ENCODE peak calls at places on chromosomes 16 and 17, in nine cellular contexts. F is GM23338, N is fibroblast of the aortic adventitia, I is lower leg skin, J is HFF-Myc, U is fibroblast of mammary gland, M is activated B cell treated with CpG ODN at 0.5 μM for 24 hours, Y is spleen, P is SK-N-SH. Q is an unnamed sample.

GRCh38 chr16:11424118-11424460 is 78.8 kb downstream of the RMI2 start:
- DNase-seq in M (no peak), N (no peak), F (no peak), U (no peak), I (no peak), P (no peak), Y (no peak), J (no peak), Q (no peak)

GRCh38 chr16:21197115-21197514 is 14.3 kb downstream of the ZP2 start:
- DNase-seq in M (no peak), F (no peak), I (no peak), J (no peak), N (no peak), Y (no peak), P (no peak), U (no peak), Q (no peak)

GRCh38 chr16:21033264-21033663 is 117.4 kb downstream of the DNAH3 start:
- DNase-seq in N (no peak), P (no peak), I (no peak), U (no peak), F (no peak), M (no peak), Y (no peak), J (no peak), Q (no peak)

GRCh38 chr17:72614871-72615626 is 477.4 kb downstream of the SLC39A11 start:
- DNase-seq in N (peak), F (peak), I (no peak), M (no peak), P (no peak), U (peak), Y (no peak), J (no peak), Q (peak)

GRCh38 chr16:56594292-56594619 is 4.9 kb downstream of the MT3 start:
- DNase-seq in Y (no peak), P (no peak), U (no peak), F (no peak), M (no peak), J (no peak), N (no peak), I (no peak), Q (no peak)

GRCh38 chr17:34758747-34759146 is 179.4 kb downstream of the TMEM132E start:
- DNase-seq in N (no peak), F (no peak), P (no peak), M (no peak), Y (no peak), I (peak), J (no peak), U (no peak), Q (no peak)

GRCh38 chr17:40348562-40349476 is 15.7 kb downstream of the GJD3 start:
- DNase-seq in N (no peak), M (no peak), P (peak), F (no peak), Y (peak), I (no peak), U (no peak), J (no peak), Q (no peak)

GRCh38 chr17:79850571-79851460 is 11.6 kb upstream of the CBX4 start:
- DNase-seq in N (peak), U (peak), Y (no peak), J (no peak), I (no peak), F (no peak), P (no peak), M (no peak), Q (peak)

DNA sequence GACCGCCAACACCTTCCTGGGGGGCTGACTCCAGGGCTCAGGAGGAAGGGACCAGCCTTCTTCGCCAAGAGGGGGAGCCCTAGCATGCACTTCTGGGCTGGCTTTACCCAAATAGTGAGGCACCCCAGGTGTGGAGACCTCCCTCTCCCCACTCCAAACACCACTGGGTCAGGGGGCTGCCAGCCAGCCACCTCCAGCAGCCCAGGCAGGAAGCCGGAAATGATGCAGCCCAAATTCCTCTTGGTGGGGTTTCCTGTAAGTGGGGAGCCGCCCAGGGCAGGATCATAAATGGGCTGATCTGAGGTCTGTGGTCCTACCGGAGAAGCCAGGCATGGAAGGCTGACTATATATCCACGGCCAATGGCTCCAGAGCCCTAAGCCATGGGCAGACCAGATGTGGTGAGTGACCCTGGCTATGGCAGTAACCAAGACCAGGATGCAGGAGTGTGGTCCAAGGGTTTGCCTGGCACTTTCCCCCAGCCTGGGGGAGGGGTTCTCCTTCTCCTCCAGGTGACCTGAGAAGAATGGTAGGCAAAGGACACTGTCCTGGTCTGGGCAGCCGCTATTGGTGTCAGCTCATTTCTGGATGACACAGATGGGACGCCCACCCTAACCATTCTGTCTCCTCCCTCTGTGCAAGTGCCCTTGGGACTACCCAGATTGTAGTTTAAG is 4.2 kb downstream of the GIT1 start:
- DNase-seq in U (no peak), J (no peak), I (no peak), N (no peak), Y (peak), P (peak), F (peak), M (no peak), Q (no peak)
- TF ChIP-seq CTCF in U (peak), J (peak), I (no peak), N (peak), Y (peak), P (peak), F (peak), M (no peak), Q (peak)

DNA sequence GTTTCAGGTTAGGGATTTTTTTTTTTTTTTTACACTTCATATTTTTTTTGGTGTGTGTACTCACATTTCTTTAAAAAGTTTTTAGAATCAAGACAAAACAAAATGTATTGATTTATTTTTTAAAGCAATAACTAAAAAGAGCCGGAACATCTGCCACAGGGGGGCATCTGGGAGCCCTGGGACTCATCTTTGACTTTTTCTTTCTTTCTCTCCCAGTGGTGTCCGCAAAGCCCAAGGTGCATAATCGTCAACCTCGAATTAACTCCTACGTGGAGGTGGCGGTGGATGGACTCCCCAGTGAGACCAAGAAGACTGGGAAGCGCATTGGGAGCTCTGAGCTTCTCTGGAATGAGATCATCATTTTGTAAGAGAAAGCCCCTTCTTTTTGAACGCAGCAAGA is 36.3 kb downstream of the WWP2 start:
- DNase-seq in F (peak), J (no peak), P (no peak), N (peak), I (no peak), Y (no peak), U (peak), M (no peak), Q (peak)
- TF ChIP-seq CTCF in F (peak), J (peak), P (peak), N (peak), I (no peak), Y (no peak), U (peak), M (no peak), Q (peak)

DNA sequence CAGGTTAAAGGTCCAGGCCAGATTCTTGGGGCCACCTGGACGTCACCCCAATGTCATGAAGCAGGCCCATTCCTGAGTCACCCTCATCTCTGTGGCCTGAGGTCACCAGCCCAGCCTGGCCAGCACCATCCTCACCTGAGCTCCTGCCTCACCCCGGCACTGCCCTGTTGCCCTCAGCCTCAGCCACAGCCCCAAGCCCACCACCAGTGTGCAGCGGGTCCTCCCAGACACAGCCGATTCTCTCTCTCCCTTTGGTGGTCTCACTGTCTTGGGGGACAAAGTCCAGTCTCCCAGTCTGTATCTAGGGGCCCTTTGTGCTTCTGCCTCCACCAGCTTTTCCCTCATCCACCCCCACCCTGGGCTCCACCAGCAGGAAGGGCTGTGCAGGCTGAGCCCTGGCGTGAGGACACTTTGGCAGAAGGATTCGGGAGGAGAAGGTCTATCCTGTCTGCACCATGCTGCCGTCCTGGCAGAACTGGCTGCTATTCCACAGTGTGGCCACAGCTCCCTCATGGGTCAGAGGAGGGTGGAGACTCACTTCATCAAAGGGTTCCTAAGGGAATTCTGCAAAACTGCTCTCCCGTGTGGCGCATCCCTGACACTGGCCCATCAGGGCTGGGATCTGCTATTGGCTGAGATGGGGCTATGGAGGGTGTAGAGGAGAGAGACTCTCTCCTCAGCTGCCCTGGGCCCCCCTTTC is 64.3 kb downstream of the PRMT7 start:
- DNase-seq in Y (no peak), J (no peak), U (no peak), N (no peak), I (no peak), F (peak), P (no peak), M (no peak), Q (no peak)
- TF ChIP-seq CTCF in Y (no peak), J (no peak), U (no peak), N (no peak), I (no peak), F (no peak), P (no peak), M (no peak), Q (no peak)

GRCh38 chr17:2171725-2172446 is 117.0 kb downstream of the HIC1 start:
- DNase-seq in I (no peak), Y (no peak), M (no peak), U (peak), P (no peak), J (no peak), F (peak), N (peak), Q (peak)

GRCh38 chr17:2173005-2173404 is 118.1 kb downstream of the HIC1 start:
- DNase-seq in J (no peak), N (peak), I (no peak), M (no peak), Y (no peak), F (no peak), P (no peak), U (peak), Q (peak)

GRCh38 chr17:2172447-2172938 is 117.6 kb downstream of the HIC1 start:
- DNase-seq in I (no peak), P (no peak), N (peak), F (no peak), J (no peak), Y (no peak), M (no peak), U (peak), Q (peak)

GRCh38 chr17:2174048-2174447 is 119.1 kb downstream of the HIC1 start:
- DNase-seq in P (no peak), I (no peak), Y (no peak), M (no peak), J (no peak), F (no peak), U (peak), N (peak), Q (no peak)

GRCh38 chr17:2170023-2170422 is 115.1 kb downstream of the HIC1 start:
- DNase-seq in P (no peak), M (peak), I (no peak), Y (no peak), J (no peak), N (no peak), U (no peak), F (peak), Q (no peak)
- TF ChIP-seq CTCF in P (peak), M (no peak), I (no peak), Y (peak), J (peak), N (no peak), U (peak), F (peak), Q (no peak)

GRCh38 chr17:44095647-44096496 is 25.3 kb downstream of the G6PC3 start:
- DNase-seq in N (peak), J (peak), Y (no peak), M (no peak), F (peak), P (peak), U (peak), I (no peak), Q (peak)
- TF ChIP-seq CTCF in N (peak), J (peak), Y (peak), M (no peak), F (peak), P (peak), U (peak), I (no peak), Q (peak)

DNA sequence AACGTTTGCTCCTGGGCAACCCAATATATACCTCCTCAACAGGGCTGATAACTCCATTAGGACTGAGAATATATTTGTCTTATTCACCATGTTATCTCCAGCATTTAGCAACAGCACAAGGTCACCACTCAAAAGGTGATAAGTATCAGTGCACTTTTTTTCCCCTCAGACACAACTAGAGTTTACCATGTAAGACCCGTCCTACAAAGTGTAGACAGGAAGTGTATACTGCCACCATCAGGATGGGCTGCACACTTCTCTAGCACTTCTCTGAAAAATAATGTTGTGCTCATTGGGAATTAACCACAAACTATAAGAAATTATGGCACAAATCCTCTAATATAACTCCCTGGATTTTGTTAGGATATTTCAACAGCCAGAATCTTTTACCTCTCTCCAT is 5.7 kb upstream of the VAT1L start:
- DNase-seq in J (no peak), M (no peak), F (peak), N (peak), U (peak), P (peak), I (no peak), Y (no peak), Q (no peak)
- TF ChIP-seq CTCF in J (peak), M (no peak), F (peak), N (peak), U (peak), P (peak), I (no peak), Y (no peak), Q (peak)

GRCh38 chr17:76131692-76132573 is 9.1 kb downstream of the FOXJ1 start:
- DNase-seq in P (no peak), M (no peak), Y (no peak), U (no peak), I (no peak), J (no peak), F (peak), N (no peak), Q (no peak)
- TF ChIP-seq CTCF in P (no peak), M (no peak), Y (no peak), U (no peak), I (no peak), J (no peak), F (no peak), N (no peak), Q (no peak)

DNA sequence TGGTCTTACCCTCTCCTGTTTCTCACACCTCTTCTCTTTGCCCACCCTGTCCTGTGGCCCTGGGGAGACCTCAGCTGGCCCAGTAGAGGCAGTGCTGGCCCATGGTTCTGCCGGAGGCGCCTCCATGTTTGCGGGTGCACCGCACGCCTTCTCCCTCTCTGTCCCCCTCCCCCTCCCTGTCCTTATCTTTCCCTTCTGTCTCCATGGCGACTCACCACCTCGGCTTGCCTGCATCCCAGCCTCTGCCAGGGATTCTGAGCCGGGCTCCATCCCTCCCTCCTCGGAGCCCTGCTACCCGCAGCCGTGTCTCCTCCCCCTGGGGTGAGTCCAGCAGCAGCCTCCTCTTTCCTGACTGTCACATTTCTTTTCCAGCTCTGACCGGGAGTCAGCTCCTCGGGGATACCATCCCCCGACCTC is at the start of gene RNF112:
- DNase-seq in Y (no peak), I (peak), U (peak), F (peak), M (no peak), N (peak), J (no peak), P (peak), Q (peak)
- TF ChIP-seq CTCF in Y (no peak), I (no peak), U (no peak), F (peak), M (no peak), N (peak), J (no peak), P (peak), Q (peak)

Q was measured in AG10803.